ENCODE peak calls at places on chromosomes 16 and 17, in eight cellular contexts. One of them, this sample, is unnamed.

GRCh38 chr17:40615295-40615988 is 32.2 kb downstream of the SMARCE1 start:
- DNase-seq in GM12891: no peak
- DNase-seq in heart left ventricle: no peak
- DNase-seq in esophagus squamous epithelium: no peak
- DNase-seq in adrenal gland: peak
- DNase-seq in prostate gland: peak
- DNase-seq in A549: peak
- DNase-seq in body of pancreas: peak
- DNase-seq in this sample: peak

GRCh38 chr17:82876149-82876548 is 36.3 kb upstream of the ZNF750 start:
- DNase-seq in GM12891: no peak
- DNase-seq in heart left ventricle: no peak
- DNase-seq in esophagus squamous epithelium: no peak
- DNase-seq in adrenal gland: peak
- DNase-seq in prostate gland: peak
- DNase-seq in A549: no peak
- DNase-seq in body of pancreas: no peak
- DNase-seq in this sample: no peak

GRCh38 chr17:55785181-55785580 is 34.3 kb downstream of the PCTP start:
- DNase-seq in GM12891: no peak
- DNase-seq in heart left ventricle: no peak
- DNase-seq in esophagus squamous epithelium: no peak
- DNase-seq in adrenal gland: no peak
- DNase-seq in prostate gland: no peak
- DNase-seq in A549: no peak
- DNase-seq in body of pancreas: no peak
- DNase-seq in this sample: no peak

GRCh38 chr16:70696952-70697600 is 11.2 kb upstream of the MTSS2 start:
- DNase-seq in GM12891: no peak
- DNase-seq in heart left ventricle: no peak
- DNase-seq in esophagus squamous epithelium: no peak
- DNase-seq in adrenal gland: no peak
- DNase-seq in prostate gland: peak
- DNase-seq in A549: no peak
- DNase-seq in body of pancreas: no peak
- DNase-seq in this sample: no peak

GRCh38 chr17:66138120-66138519 is 53.8 kb downstream of the CEP112 start:
- DNase-seq in GM12891: no peak
- DNase-seq in heart left ventricle: no peak
- DNase-seq in esophagus squamous epithelium: no peak
- DNase-seq in adrenal gland: no peak
- DNase-seq in prostate gland: no peak
- DNase-seq in A549: no peak
- DNase-seq in body of pancreas: no peak
- DNase-seq in this sample: no peak

GRCh38 chr17:48907713-48908046 is 527 bp upstream of the UBE2Z start:
- DNase-seq in GM12891: no peak
- DNase-seq in heart left ventricle: no peak
- DNase-seq in esophagus squamous epithelium: no peak
- DNase-seq in adrenal gland: no peak
- DNase-seq in prostate gland: no peak
- DNase-seq in A549: peak
- DNase-seq in body of pancreas: no peak
- DNase-seq in this sample: peak

GRCh38 chr16:67028555-67029248 is at the start of gene CBFB:
- DNase-seq in GM12891: peak
- DNase-seq in heart left ventricle: peak
- DNase-seq in esophagus squamous epithelium: peak
- DNase-seq in adrenal gland: peak
- DNase-seq in prostate gland: peak
- DNase-seq in A549: peak
- DNase-seq in body of pancreas: peak
- DNase-seq in this sample: peak

GRCh38 chr16:11631214-11631613 is 37.0 kb upstream of the SNN start:
- DNase-seq in GM12891: no peak
- DNase-seq in heart left ventricle: no peak
- DNase-seq in esophagus squamous epithelium: no peak
- DNase-seq in adrenal gland: no peak
- DNase-seq in prostate gland: no peak
- DNase-seq in A549: no peak
- DNase-seq in body of pancreas: no peak
- DNase-seq in this sample: no peak

GRCh38 chr16:249431-249830 is 14.8 kb downstream of the FAM234A start:
- DNase-seq in GM12891: no peak
- DNase-seq in heart left ventricle: no peak
- DNase-seq in esophagus squamous epithelium: no peak
- DNase-seq in adrenal gland: no peak
- DNase-seq in prostate gland: no peak
- DNase-seq in A549: no peak
- DNase-seq in body of pancreas: no peak
- DNase-seq in this sample: no peak

GRCh38 chr17:29929544-29930398 is at the start of gene SSH2:
- DNase-seq in GM12891: peak
- DNase-seq in heart left ventricle: peak
- DNase-seq in esophagus squamous epithelium: peak
- DNase-seq in adrenal gland: peak
- DNase-seq in prostate gland: peak
- DNase-seq in A549: peak
- DNase-seq in body of pancreas: peak
- DNase-seq in this sample: peak

GRCh38 chr16:22012241-22012640 is 4.3 kb downstream of the MOSMO start:
- DNase-seq in GM12891: no peak
- DNase-seq in heart left ventricle: no peak
- DNase-seq in esophagus squamous epithelium: no peak
- DNase-seq in adrenal gland: no peak
- DNase-seq in prostate gland: no peak
- DNase-seq in A549: no peak
- DNase-seq in body of pancreas: no peak
- DNase-seq in this sample: no peak

GRCh38 chr16:84369105-84369504 is 767 bp downstream of the ATP2C2 start:
- DNase-seq in GM12891: no peak
- DNase-seq in heart left ventricle: no peak
- DNase-seq in esophagus squamous epithelium: no peak
- DNase-seq in adrenal gland: no peak
- DNase-seq in prostate gland: no peak
- DNase-seq in A549: no peak
- DNase-seq in body of pancreas: no peak
- DNase-seq in this sample: no peak

GRCh38 chr16:84371553-84371865 is 3.2 kb downstream of the ATP2C2 start:
- DNase-seq in GM12891: no peak
- DNase-seq in heart left ventricle: no peak
- DNase-seq in esophagus squamous epithelium: no peak
- DNase-seq in adrenal gland: no peak
- DNase-seq in prostate gland: no peak
- DNase-seq in A549: no peak
- DNase-seq in body of pancreas: no peak
- DNase-seq in this sample: no peak

GRCh38 chr16:84370723-84371552 is 2.6 kb downstream of the ATP2C2 start:
- DNase-seq in GM12891: no peak
- DNase-seq in heart left ventricle: no peak
- DNase-seq in esophagus squamous epithelium: no peak
- DNase-seq in adrenal gland: no peak
- DNase-seq in prostate gland: no peak
- DNase-seq in A549: no peak
- DNase-seq in body of pancreas: no peak
- DNase-seq in this sample: no peak

GRCh38 chr16:84368327-84368996 is at the start of gene ATP2C2:
- DNase-seq in GM12891: no peak
- DNase-seq in heart left ventricle: no peak
- DNase-seq in esophagus squamous epithelium: no peak
- DNase-seq in adrenal gland: no peak
- DNase-seq in prostate gland: peak
- DNase-seq in A549: no peak
- DNase-seq in body of pancreas: peak
- DNase-seq in this sample: no peak

GRCh38 chr16:84369938-84370627 is 1.7 kb downstream of the ATP2C2 start:
- DNase-seq in GM12891: no peak
- DNase-seq in heart left ventricle: no peak
- DNase-seq in esophagus squamous epithelium: no peak
- DNase-seq in adrenal gland: no peak
- DNase-seq in prostate gland: no peak
- DNase-seq in A549: no peak
- DNase-seq in body of pancreas: no peak
- DNase-seq in this sample: no peak
- TF ChIP-seq POLR2A in GM12891: no peak
- TF ChIP-seq POLR2A in heart left ventricle: no peak
- TF ChIP-seq POLR2A in esophagus squamous epithelium: no peak
- TF ChIP-seq POLR2A in adrenal gland: no peak
- TF ChIP-seq POLR2A in prostate gland: no peak
- TF ChIP-seq POLR2A in A549: no peak
- TF ChIP-seq POLR2A in body of pancreas: no peak
- TF ChIP-seq POLR2A in this sample: no peak

GRCh38 chr16:27549857-27550581 is at the start of the genes GTF3C1 and KATNIP:
- DNase-seq in GM12891: peak
- DNase-seq in heart left ventricle: peak
- DNase-seq in esophagus squamous epithelium: peak
- DNase-seq in adrenal gland: peak
- DNase-seq in prostate gland: peak
- DNase-seq in A549: peak
- DNase-seq in body of pancreas: peak
- DNase-seq in this sample: peak
- TF ChIP-seq POLR2A in GM12891: peak
- TF ChIP-seq POLR2A in heart left ventricle: peak
- TF ChIP-seq POLR2A in esophagus squamous epithelium: no peak
- TF ChIP-seq POLR2A in adrenal gland: peak
- TF ChIP-seq POLR2A in prostate gland: peak
- TF ChIP-seq POLR2A in A549: peak
- TF ChIP-seq POLR2A in body of pancreas: peak
- TF ChIP-seq POLR2A in this sample: peak

GRCh38 chr16:31143036-31143888 is 6.6 kb downstream of the PRSS36 start:
- DNase-seq in GM12891: no peak
- DNase-seq in heart left ventricle: peak
- DNase-seq in esophagus squamous epithelium: no peak
- DNase-seq in adrenal gland: no peak
- DNase-seq in prostate gland: no peak
- DNase-seq in A549: no peak
- DNase-seq in body of pancreas: peak
- DNase-seq in this sample: no peak

GRCh38 chr16:31145398-31145990 is 4.4 kb downstream of the PRSS36 start:
- DNase-seq in GM12891: no peak
- DNase-seq in heart left ventricle: no peak
- DNase-seq in esophagus squamous epithelium: no peak
- DNase-seq in adrenal gland: no peak
- DNase-seq in prostate gland: no peak
- DNase-seq in A549: no peak
- DNase-seq in body of pancreas: no peak
- DNase-seq in this sample: no peak

GRCh38 chr16:31143889-31144148 is 6.0 kb downstream of the PRSS36 start:
- DNase-seq in GM12891: no peak
- DNase-seq in heart left ventricle: no peak
- DNase-seq in esophagus squamous epithelium: no peak
- DNase-seq in adrenal gland: no peak
- DNase-seq in prostate gland: no peak
- DNase-seq in A549: no peak
- DNase-seq in body of pancreas: no peak
- DNase-seq in this sample: no peak

GRCh38 chr16:31141489-31142108 is 6.1 kb upstream of the PRSS8 start:
- DNase-seq in GM12891: no peak
- DNase-seq in heart left ventricle: peak
- DNase-seq in esophagus squamous epithelium: no peak
- DNase-seq in adrenal gland: peak
- DNase-seq in prostate gland: no peak
- DNase-seq in A549: no peak
- DNase-seq in body of pancreas: peak
- DNase-seq in this sample: no peak

DNA sequence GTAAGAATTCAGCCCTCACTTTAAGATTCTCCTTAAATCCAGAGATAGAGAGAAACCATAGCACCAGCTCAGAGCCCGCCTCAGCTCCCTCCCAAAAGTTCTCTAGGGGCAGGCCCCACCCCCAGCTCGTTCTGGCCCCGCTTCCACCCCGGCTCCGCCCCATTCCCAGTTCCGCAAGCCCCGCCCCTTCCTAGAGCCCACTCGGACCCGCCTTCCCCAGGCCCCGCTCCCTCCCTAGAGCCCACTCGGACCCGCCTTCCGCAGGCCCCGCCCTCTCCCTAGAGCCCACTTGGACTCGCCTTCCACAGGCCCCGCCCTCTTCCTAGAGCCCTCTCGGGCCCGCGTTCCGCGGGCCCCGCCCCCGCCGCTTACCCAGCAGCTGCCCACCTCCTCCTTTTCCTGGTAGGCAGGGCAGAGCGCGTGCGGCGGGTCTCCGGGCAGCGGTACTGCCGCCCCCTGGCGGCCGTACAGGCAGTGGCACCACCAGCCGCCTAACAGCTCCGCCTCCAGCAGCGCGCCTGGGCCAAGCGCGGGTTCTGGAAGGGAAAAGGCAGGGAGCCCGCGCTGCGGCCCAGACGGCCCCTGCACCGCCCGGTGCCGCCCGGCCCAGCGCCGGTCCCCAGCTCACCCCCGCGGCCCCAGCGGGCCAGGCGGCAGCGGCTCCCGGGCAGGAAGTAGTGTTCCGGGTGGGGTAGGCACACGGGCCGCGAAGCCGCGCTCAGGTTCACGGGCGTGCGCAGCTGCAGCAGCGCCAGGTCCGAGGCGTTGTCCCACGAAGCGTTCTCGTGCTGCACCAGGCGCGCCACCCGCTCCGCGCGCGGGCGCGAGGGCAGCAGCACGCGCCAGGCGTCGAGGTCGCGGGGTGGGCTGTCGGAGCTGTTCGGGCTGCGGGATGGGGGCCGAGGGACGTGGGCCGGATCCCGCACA is 6.8 kb upstream of the PRSS8 start:
- DNase-seq in GM12891: peak
- DNase-seq in heart left ventricle: peak
- DNase-seq in esophagus squamous epithelium: peak
- DNase-seq in adrenal gland: peak
- DNase-seq in prostate gland: peak
- DNase-seq in A549: peak
- DNase-seq in body of pancreas: peak
- DNase-seq in this sample: peak
- TF ChIP-seq POLR2A in GM12891: no peak
- TF ChIP-seq POLR2A in heart left ventricle: peak
- TF ChIP-seq POLR2A in esophagus squamous epithelium: no peak
- TF ChIP-seq POLR2A in adrenal gland: peak
- TF ChIP-seq POLR2A in prostate gland: peak
- TF ChIP-seq POLR2A in A549: peak
- TF ChIP-seq POLR2A in body of pancreas: peak
- TF ChIP-seq POLR2A in this sample: peak

DNA sequence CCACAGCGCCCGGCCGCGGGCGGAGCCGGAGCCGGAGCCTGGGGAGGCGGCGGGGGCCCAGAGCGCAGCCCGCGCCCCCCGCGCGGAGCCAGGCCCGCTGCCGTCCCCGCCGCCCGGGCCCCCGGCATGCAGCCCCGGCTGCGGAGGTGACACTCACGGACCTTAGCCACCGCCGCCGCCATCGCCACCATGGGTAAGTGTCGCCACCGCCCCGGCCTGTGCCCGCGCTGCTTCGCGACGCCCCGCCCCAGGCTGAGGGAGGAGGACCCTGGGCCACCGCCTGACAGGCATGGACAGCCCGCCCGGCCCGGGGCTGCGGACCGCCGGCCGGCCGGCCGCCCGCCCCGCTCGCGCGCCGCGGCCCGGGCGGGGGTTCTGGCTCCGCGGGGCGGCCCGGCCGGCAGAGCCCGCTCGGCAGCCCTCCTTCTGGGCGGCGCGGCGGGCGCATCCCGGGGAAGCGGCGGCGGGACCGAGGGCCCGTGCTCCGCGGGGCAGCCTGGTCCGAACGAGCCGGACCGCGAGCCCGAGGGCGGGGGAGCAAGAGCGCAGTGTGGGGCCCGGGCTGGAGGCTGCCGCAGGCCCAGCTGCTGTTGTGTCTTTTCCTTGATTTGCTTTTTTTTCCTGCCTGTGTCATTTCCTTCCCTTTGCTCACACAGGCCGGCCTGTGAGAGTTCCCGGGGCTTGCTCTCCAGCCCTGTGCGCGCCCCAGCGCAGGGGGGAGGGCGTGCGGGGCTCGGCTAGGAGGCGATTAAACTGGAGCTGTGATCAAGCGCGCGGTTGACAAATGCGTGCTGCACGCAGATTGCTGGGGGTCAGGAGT is 564 bp downstream of the MAP3K3 start:
- DNase-seq in GM12891: peak
- DNase-seq in heart left ventricle: peak
- DNase-seq in esophagus squamous epithelium: peak
- DNase-seq in adrenal gland: peak
- DNase-seq in prostate gland: peak
- DNase-seq in A549: peak
- DNase-seq in body of pancreas: peak
- DNase-seq in this sample: peak
- TF ChIP-seq POLR2A in GM12891: no peak
- TF ChIP-seq POLR2A in heart left ventricle: no peak
- TF ChIP-seq POLR2A in esophagus squamous epithelium: no peak
- TF ChIP-seq POLR2A in adrenal gland: peak
- TF ChIP-seq POLR2A in prostate gland: no peak
- TF ChIP-seq POLR2A in A549: peak
- TF ChIP-seq POLR2A in body of pancreas: peak
- TF ChIP-seq POLR2A in this sample: peak